ENCODE peak calls at places on chromosomes 5 and 9, in five cellular contexts. C, L, E, X and B are unnamed samples.

GRCh38 chr5:141150215-141150992 is 547 bp downstream of the PCDHB6 start:
- DNase-seq in C (no peak), L (no peak), E (no peak), X (no peak), B (no peak)

GRCh38 chr5:156376751-156377150 is 49.8 kb downstream of the SGCD start:
- DNase-seq in C (no peak), L (no peak), E (no peak), X (no peak), B (no peak)

GRCh38 chr9:98410185-98410697 is 154.8 kb upstream of the TBC1D2 start:
- DNase-seq in C (peak), L (no peak), E (peak), X (no peak), B (no peak)

GRCh38 chr5:172958268-172959046 is 767 bp upstream of the RPL26L1 start:
- DNase-seq in C (no peak), L (peak), E (no peak), X (no peak), B (peak)

GRCh38 chr5:146656638-146657037 is 140.6 kb upstream of the GPR151 start:
- DNase-seq in C (no peak), L (no peak), E (no peak), X (no peak), B (no peak)

GRCh38 chr5:93252165-93252564 is 328.9 kb downstream of the NR2F1-AS1 start:
- DNase-seq in C (no peak), L (no peak), E (no peak), X (no peak), B (no peak)

GRCh38 chr9:123814526-123814925 is 115.4 kb downstream of the DENND1A start:
- DNase-seq in C (no peak), L (no peak), E (no peak), X (no peak), B (no peak)

GRCh38 chr5:72494700-72495124 is 12.5 kb downstream of the ZNF366 start:
- DNase-seq in C (peak), L (no peak), E (no peak), X (no peak), B (peak)

GRCh38 chr9:136525841-136526499 is 19.9 kb downstream of the NOTCH1 start:
- DNase-seq in C (no peak), L (no peak), E (no peak), X (no peak), B (no peak)

GRCh38 chr5:101437341-101437740 is 534.3 kb upstream of the ST8SIA4 start:
- DNase-seq in C (no peak), L (no peak), E (no peak), X (no peak), B (no peak)

GRCh38 chr5:40223884-40224402 is 455.8 kb upstream of the PTGER4 start:
- DNase-seq in C (peak), L (no peak), E (peak), X (no peak), B (no peak)

GRCh38 chr5:350355-350754 is 28.8 kb downstream of the AHRR start:
- DNase-seq in C (no peak), L (no peak), E (no peak), X (no peak), B (no peak)

GRCh38 chr9:36833954-36834353 is 200.1 kb downstream of the PAX5 start:
- DNase-seq in C (no peak), L (no peak), E (no peak), X (no peak), B (no peak)

GRCh38 chr5:173213236-173213933 is 21.6 kb downstream of the NKX2-5 start:
- DNase-seq in C (no peak), L (no peak), E (no peak), X (no peak), B (no peak)

GRCh38 chr9:86734762-86735161 is 212.5 kb downstream of the GAS1 start:
- DNase-seq in C (peak), L (no peak), E (no peak), X (no peak), B (no peak)

GRCh38 chr9:136538599-136539426 is 7.0 kb downstream of the NOTCH1 start:
- DNase-seq in C (no peak), L (no peak), E (no peak), X (no peak), B (no peak)

GRCh38 chr5:108541816-108542215 is 159.9 kb upstream of the FBXL17 start:
- DNase-seq in C (no peak), L (no peak), E (no peak), X (no peak), B (no peak)

GRCh38 chr5:56126487-56127179 is 106.5 kb downstream of the ANKRD55 start:
- DNase-seq in C (no peak), L (no peak), E (no peak), X (no peak), B (no peak)

GRCh38 chr5:88666761-88667186 is 216.2 kb downstream of the MEF2C start:
- DNase-seq in C (no peak), L (no peak), E (no peak), X (no peak), B (no peak)

GRCh38 chr5:60287174-60287771 is 393.7 kb upstream of the PDE4D start:
- DNase-seq in C (peak), L (no peak), E (no peak), X (no peak), B (no peak)

GRCh38 chr5:35780236-35780635 is 76.5 kb upstream of the IL7R start:
- DNase-seq in C (no peak), L (no peak), E (no peak), X (no peak), B (no peak)

GRCh38 chr9:74783408-74783807 is 104.3 kb downstream of the TRPM6 start:
- DNase-seq in C (peak), L (no peak), E (peak), X (no peak), B (no peak)

GRCh38 chr9:21252727-21253547 is 13.1 kb upstream of the IFNA14 start:
- DNase-seq in C (peak), L (no peak), E (no peak), X (no peak), B (no peak)
- TF ChIP-seq CTCF in C (peak), L (no peak), E (peak), X (peak), B (peak)

GRCh38 chr9:27168496-27168895 is 59.5 kb downstream of the TEK start:
- DNase-seq in C (no peak), L (no peak), E (no peak), X (no peak), B (no peak)

GRCh38 chr9:27168951-27169350 is 59.9 kb downstream of the TEK start:
- DNase-seq in C (no peak), L (no peak), E (no peak), X (no peak), B (no peak)

GRCh38 chr9:27162045-27162444 is 53.0 kb downstream of the TEK start:
- DNase-seq in C (peak), L (no peak), E (no peak), X (no peak), B (no peak)

GRCh38 chr9:27165067-27165466 is 56.0 kb downstream of the TEK start:
- DNase-seq in C (no peak), L (no peak), E (no peak), X (no peak), B (no peak)

GRCh38 chr9:27165670-27166069 is 56.6 kb downstream of the TEK start:
- DNase-seq in C (no peak), L (no peak), E (no peak), X (no peak), B (no peak)
- TF ChIP-seq CTCF in C (peak), L (no peak), E (no peak), X (no peak), B (no peak)

GRCh38 chr9:4984571-4985375 is at the start of gene JAK2:
- DNase-seq in C (peak), L (peak), E (peak), X (peak), B (peak)
- TF ChIP-seq CTCF in C (peak), L (no peak), E (peak), X (peak), B (peak)

GRCh38 chr5:2753452-2754409 is 2.3 kb upstream of the IRX2 start:
- DNase-seq in C (no peak), L (no peak), E (no peak), X (no peak), B (no peak)

GRCh38 chr5:2755811-2756210 is 4.3 kb upstream of the IRX2 start:
- DNase-seq in C (no peak), L (no peak), E (no peak), X (no peak), B (no peak)

GRCh38 chr5:2756211-2756746 is 4.8 kb upstream of the IRX2 start:
- DNase-seq in C (peak), L (no peak), E (no peak), X (no peak), B (no peak)

GRCh38 chr5:2755371-2755715 is 3.9 kb upstream of the IRX2 start:
- DNase-seq in C (no peak), L (no peak), E (no peak), X (no peak), B (no peak)

DNA sequence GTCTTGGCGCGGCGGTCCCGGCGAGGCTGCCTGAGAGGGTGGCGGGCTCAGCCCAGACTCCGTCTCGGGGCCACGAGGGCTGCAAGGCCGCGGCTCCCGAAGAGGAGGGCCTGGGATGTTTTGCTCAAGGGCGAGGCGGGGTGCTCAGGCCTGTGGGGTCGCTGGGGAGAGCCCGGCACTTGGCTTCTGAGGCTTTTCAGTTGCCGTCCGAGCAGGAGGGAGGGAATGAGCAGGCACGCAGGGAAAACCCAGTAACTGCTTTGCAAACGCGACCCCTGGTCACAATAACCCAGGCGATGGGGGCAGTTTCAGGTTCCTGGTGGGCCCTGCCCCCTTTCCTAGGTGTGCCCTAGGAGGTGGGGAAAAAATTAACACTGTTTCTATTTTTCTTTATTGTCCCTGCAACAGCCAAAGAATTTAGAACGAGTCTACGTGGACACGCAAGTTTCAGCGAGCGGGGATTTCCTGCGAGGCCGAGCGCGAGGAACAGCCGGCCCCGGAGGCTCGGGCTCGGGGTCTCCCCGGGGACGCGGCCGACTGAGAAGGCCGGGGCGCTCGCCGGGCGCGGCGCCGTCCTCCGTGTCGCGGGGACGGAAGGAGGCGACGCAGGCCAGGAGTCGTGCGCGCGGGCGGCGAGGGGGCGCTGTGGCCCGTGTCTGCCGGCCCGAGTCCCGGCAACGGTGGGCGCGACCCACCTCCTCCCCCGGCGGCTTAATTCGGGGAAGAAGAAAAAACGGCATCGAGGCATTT is 3.3 kb upstream of the IRX2 start:
- DNase-seq in C (no peak), L (no peak), E (no peak), X (no peak), B (no peak)
- TF ChIP-seq CTCF in C (peak), L (no peak), E (peak), X (no peak), B (no peak)

DNA sequence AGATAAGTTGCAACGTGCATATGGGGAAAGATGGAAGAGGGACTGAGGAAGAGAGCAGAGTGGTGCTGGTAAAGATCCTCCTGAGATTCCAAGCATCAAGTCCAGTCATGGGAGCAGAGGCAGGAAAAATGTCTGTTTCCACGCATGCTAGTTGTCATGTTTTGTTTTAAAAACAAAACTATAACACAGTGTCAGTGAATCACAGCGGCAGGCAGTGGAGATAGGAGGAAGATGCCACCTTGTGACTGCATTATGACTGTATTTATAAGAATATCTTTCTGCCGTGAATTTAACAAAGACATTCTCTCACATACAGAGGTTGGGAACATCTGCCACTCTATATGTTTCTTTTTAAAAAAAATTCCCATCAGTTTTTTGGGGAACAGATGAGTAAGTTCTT is 3.7 kb upstream of the SVEP1 start:
- DNase-seq in C (peak), L (peak), E (no peak), X (no peak), B (no peak)
- TF ChIP-seq CTCF in C (peak), L (no peak), E (peak), X (no peak), B (no peak)

GRCh38 chr9:4393806-4394523 is 94.1 kb upstream of the GLIS3 start:
- DNase-seq in C (no peak), L (no peak), E (no peak), X (no peak), B (no peak)
- TF ChIP-seq CTCF in C (no peak), L (no peak), E (no peak), X (no peak), B (no peak)

GRCh38 chr5:103475629-103476240 is 86.9 kb downstream of the NUDT12 start:
- DNase-seq in C (peak), L (no peak), E (no peak), X (no peak), B (no peak)

GRCh38 chr5:103476776-103477175 is 85.8 kb downstream of the NUDT12 start:
- DNase-seq in C (no peak), L (no peak), E (no peak), X (no peak), B (no peak)

GRCh38 chr5:103473725-103474124 is 88.9 kb downstream of the NUDT12 start:
- DNase-seq in C (no peak), L (no peak), E (no peak), X (no peak), B (no peak)

GRCh38 chr5:103472820-103473219 is 89.8 kb downstream of the NUDT12 start:
- DNase-seq in C (peak), L (no peak), E (no peak), X (no peak), B (no peak)

GRCh38 chr5:103474671-103475070 is 87.9 kb downstream of the NUDT12 start:
- DNase-seq in C (peak), L (no peak), E (no peak), X (no peak), B (no peak)
- TF ChIP-seq CTCF in C (peak), L (no peak), E (no peak), X (no peak), B (no peak)

DNA sequence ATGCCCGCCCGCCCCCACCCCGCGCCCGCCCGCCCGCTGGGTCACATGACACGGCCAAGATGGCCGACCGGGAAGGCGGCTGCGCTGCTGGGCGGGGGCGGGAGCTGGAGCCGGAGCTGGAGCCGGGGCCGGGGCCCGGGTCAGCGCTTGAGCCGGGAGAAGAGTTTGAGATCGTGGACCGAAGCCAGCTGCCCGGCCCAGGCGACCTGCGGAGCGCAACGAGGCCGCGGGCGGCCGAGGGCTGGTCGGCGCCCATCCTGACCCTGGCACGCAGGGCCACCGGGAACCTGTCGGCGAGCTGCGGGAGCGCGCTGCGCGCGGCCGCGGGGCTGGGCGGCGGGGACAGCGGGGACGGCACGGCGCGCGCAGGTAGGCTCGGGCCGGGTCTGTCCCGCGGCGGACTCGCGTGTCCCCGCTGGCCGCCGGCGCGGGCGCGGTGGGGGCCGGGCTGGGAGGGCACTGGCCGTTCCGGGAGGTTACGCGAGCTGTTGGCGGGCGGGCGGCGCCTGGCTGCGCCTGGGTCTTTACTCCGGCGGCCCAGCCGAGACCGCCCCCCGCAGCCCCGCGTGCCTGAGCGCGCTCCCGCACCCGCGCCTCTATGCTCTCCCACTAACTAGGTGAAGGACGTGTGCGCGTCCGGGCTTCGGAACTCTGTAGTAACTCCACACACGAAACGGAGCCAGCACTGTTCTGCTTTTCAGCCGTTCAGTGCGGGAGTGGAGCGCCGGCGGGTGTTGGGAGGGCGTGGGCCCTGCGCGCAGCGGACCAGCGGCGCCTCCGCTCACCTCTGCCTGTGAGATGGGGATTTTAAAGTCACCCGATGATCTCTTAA is at the start of gene RUFY1:
- DNase-seq in C (peak), L (peak), E (no peak), X (no peak), B (peak)
- TF ChIP-seq CTCF in C (no peak), L (no peak), E (no peak), X (peak), B (peak)